ENCODE peak calls at places on chromosome 16, in ten cellular contexts. H is right lobe of liver, P is PC-9, E is BJ, M is Peyer's patch, R is ascending aorta, Y is foreskin keratinocyte, O is sigmoid colon, D is psoas muscle, U is brain microvascular endothelial cell. Z is an unnamed sample.

GRCh38 chr16:3652373-3653037 is 2.0 kb upstream of the DNASE1 start:
- DNase-seq in E (no peak), M (peak; percentile 40), H (no peak), P (no peak), U (no peak), D (no peak), O (peak; percentile 63), Y (no peak), R (no peak), Z (no peak)

GRCh38 chr16:84813141-84813933 is 6.4 kb upstream of the CRISPLD2 start:
- DNase-seq in E (no peak), R (no peak), H (no peak), M (no peak), Y (no peak), O (no peak), U (no peak), P (no peak), D (peak; percentile 22), Z (no peak)

GRCh38 chr16:79673635-79674034 is 73.1 kb upstream of the MAF start:
- DNase-seq in D (no peak), P (no peak), O (no peak), M (no peak), Y (no peak), U (no peak), R (no peak), E (no peak), H (no peak), Z (no peak)

GRCh38 chr16:49112754-49113153 is 168.9 kb downstream of the CBLN1 start:
- DNase-seq in Y (no peak), R (no peak), P (no peak), O (peak; percentile 85), D (no peak), H (no peak), E (no peak), M (no peak), U (no peak), Z (no peak)

GRCh38 chr16:85323230-85323960 is 211.1 kb upstream of the CIBAR2 start:
- DNase-seq in P (no peak), D (no peak), O (no peak), Y (no peak), M (no peak), R (no peak), U (no peak), H (no peak), E (no peak), Z (no peak)

GRCh38 chr16:50388491-50388890 is 19.7 kb upstream of the BRD7 start:
- DNase-seq in E (no peak), P (no peak), H (no peak), R (no peak), O (no peak), U (no peak), Y (no peak), D (no peak), M (no peak), Z (no peak)

GRCh38 chr16:57669476-57670162 is 1.5 kb downstream of the ADGRG3 start:
- DNase-seq in E (no peak), U (no peak), Y (no peak), M (no peak), O (peak; percentile 55), R (no peak), H (no peak), D (no peak), P (no peak), Z (no peak)

GRCh38 chr16:66692341-66692740 is 4.2 kb downstream of the CMTM4 start:
- DNase-seq in M (peak; percentile 24), D (no peak), P (peak; percentile 84), O (peak; percentile 26), E (no peak), R (no peak), U (no peak), H (no peak), Y (peak; percentile 87), Z (no peak)

DNA sequence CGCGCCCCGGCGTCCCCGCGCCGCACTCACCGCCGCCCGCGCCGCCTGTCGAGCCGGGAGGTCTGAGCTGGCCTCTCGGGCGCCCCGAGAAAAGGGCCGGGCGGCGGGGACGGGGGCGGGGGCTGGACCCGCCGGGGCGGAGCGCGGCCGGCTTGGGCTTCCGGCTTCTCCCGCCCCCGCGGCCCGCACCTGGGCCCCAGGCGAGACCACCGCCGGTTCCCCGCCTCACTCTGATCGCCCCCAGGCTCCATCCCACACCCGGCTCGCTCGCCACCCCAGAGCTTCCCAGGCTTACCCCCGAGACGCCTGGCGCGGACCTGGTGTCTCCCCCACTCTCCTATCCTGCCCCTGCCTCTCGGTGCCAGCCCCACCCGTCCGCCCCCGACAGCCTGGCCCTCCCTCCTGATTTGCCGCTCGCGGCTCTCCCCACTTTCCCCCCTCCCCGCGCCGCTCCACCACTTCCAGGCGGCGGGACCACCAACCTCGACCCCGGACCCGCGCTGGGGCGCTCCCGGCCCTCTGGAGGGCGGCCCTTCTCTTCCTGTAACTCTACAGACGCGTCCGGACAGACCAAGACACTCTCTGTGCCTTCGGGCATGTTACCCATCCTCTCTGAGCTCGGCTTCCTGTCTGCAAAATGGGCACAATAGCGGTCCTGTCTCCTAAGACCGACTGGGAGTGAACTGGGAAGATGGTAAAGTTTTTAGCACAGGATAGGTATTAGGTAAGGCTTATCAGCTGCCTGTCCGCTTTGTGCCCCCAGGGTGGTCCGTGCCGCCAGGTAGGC is at the start of gene LITAF:
- DNase-seq in M (peak; percentile 82), R (no peak), D (peak; percentile 72), E (no peak), O (peak; percentile 81), P (no peak), Y (peak; percentile 44), U (no peak), H (peak; percentile 83), Z (peak; percentile 70)
- TF ChIP-seq CTCF in M (no peak), R (no peak), D (no peak), E (no peak), O (no peak), P (no peak), Y (peak; percentile 45), U (no peak), H (no peak), Z (no peak)

DNA sequence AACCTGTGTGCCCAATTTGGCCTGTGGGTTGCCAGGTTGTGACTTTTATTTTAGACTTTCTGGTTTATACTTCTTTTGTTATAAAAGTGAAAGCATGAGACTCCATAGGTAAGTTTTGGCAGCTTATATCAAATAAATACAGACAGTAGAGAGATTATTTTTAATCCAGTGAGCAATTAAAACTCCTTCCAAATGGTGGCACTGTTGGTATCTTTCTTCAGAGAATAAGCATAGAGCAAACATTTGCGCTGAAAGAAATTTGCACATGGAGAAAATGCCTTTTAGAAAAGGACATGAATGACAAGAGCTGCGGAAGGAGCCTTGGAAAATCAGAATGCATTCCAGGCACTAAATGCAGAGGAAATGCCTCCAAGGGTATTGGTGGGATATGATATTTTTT is 46.1 kb upstream of the DNAJA2 start:
- DNase-seq in O (no peak), R (no peak), P (no peak), H (no peak), D (no peak), Y (no peak), U (no peak), E (no peak), M (no peak), Z (no peak)
- TF ChIP-seq CTCF in O (no peak), R (no peak), P (no peak), H (no peak), D (no peak), Y (peak; percentile 47), U (peak; percentile 23), E (peak; percentile 24), M (no peak), Z (no peak)

GRCh38 chr16:71894921-71895678 is at the start of gene IST1:
- DNase-seq in H (peak; percentile 99), P (peak; percentile 89), M (peak; percentile 99), U (peak; percentile 98), R (peak; percentile 91), Y (peak; percentile 94), O (peak; percentile 99), D (peak; percentile 99), E (peak; percentile 76), Z (peak; percentile 96)

GRCh38 chr16:71893888-71894228 is 1.5 kb upstream of the IST1 start:
- DNase-seq in E (no peak), U (no peak), P (no peak), Y (no peak), R (no peak), O (no peak), D (no peak), H (no peak), M (no peak), Z (no peak)

GRCh38 chr16:71896688-71897368 is 1.5 kb downstream of the IST1 start:
- DNase-seq in D (no peak), H (no peak), M (peak; percentile 46), P (no peak), Y (no peak), U (no peak), E (no peak), R (no peak), O (no peak), Z (no peak)

GRCh38 chr16:71895679-71896385 is 501 bp downstream of the IST1 start:
- DNase-seq in P (peak; percentile 42), D (peak; percentile 69), U (peak; percentile 20), M (peak; percentile 63), R (no peak), Y (peak; percentile 39), O (peak; percentile 68), H (peak; percentile 56), E (no peak), Z (peak; percentile 57)

DNA sequence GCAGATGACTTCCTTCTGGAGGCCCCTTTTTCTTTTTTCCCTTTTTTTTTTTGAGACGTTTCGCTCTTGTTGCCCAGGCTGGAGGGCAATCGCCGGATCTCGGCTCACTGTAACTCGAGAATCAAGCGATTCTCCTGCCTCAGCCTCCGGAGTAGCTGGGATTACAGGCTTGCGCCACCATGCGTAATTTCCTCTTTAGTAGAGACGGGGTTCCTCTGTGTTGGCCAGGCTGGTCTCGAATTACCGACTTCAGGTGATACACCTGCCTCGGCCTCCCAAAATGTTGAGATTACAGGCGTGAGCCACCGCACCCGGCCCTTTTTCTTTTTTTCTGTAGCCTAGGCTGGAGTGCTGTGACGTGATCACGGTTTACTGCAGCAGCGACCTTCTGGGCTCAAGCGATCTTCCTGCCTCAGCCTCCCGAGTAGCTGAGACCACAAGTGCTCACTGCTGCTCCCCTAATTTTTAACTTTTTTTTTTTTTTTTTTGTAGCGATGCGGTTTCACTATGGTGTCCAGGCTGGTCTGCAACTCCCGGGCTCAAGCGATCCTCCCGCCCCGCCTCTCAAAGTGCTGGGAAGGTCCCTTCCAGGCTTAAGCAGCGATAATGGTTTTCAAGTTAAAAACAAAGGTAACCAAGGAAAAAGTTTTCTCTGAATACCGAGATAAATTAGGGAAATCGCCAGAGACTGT is 956 bp upstream of the IST1 start:
- DNase-seq in R (no peak), D (no peak), M (peak; percentile 82), O (peak; percentile 79), H (peak; percentile 53), P (peak; percentile 76), Y (peak; percentile 57), U (peak; percentile 59), E (no peak), Z (peak; percentile 50)
- TF ChIP-seq CTCF in R (no peak), D (no peak), M (no peak), O (no peak), H (no peak), P (peak; percentile 24), Y (peak; percentile 53), U (peak; percentile 24), E (no peak), Z (no peak)

DNA sequence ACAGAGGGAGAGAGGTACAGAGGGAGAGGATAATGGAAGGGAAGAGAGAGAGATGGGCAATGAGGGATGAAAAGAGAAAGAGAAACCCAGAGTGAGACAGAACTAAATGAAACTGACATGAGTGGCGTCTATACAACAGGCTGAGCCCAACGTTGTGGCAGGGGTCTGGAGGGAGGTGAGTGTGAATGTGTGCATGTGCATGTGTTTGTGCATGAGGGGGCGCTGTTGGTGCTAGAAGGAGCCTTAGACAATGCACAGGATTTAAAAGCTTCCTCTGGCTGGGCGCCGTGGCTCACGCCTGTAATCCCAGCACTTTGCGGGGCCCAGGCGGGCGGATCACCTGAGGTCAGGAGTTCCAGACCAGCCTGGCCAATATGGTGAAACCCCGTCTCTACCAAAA is 454.8 kb upstream of the CDH11 start:
- DNase-seq in P (no peak), Y (no peak), M (no peak), D (no peak), H (no peak), E (no peak), O (no peak), U (no peak), R (no peak), Z (no peak)
- TF ChIP-seq CTCF in P (no peak), Y (peak; percentile 30), M (no peak), D (no peak), H (no peak), E (no peak), O (no peak), U (no peak), R (no peak), Z (no peak)